ENCODE peak calls at places on chromosomes 1 and 21, in five cellular contexts. D is stimulated activated CD8-positive, alpha-beta memory T cell treated with anti-CD3 and anti-CD28 coated beads, Interleukin-7, amount 100 ng/mL, for 1 hour; T is cardiac fibroblast; G is pancreas; E is EH. V is an unnamed sample.

GRCh38 chr1:152444045-152444444 is 30.0 kb upstream of the CRNN start:
- DNase-seq in E (no peak), T (no peak), G (no peak), D (no peak), V (no peak)

GRCh38 chr21:32137266-32137665 is 141.6 kb downstream of the MIS18A start:
- DNase-seq in E (peak; percentile 15), T (no peak), G (no peak), D (no peak), V (no peak)

GRCh38 chr1:34792868-34793727 is at the start of gene GJA4:
- DNase-seq in E (no peak), T (no peak), G (no peak), D (no peak), V (no peak)

GRCh38 chr1:116737020-116737854 is 17.0 kb upstream of the CD2 start:
- DNase-seq in E (peak; percentile 54), T (peak; percentile 71), G (peak; percentile 71), D (peak; percentile 49), V (peak; percentile 47)

GRCh38 chr1:41315867-41316266 is 45.4 kb upstream of the FOXO6 start:
- DNase-seq in T (no peak), G (no peak), D (no peak), E (no peak), V (no peak)

GRCh38 chr1:40710581-40711315 is 19.2 kb downstream of the NFYC start:
- DNase-seq in D (no peak), T (peak; percentile 17), E (peak; percentile 37), G (no peak), V (no peak)

GRCh38 chr1:78032964-78033796 is 12.6 kb upstream of the GIPC2 start:
- DNase-seq in D (no peak), E (no peak), G (no peak), T (no peak), V (peak; percentile 63)

GRCh38 chr1:192544983-192545393 is 30.6 kb upstream of the RGS1 start:
- DNase-seq in G (no peak), E (peak; percentile 77), T (peak; percentile 74), D (no peak), V (peak; percentile 86)

GRCh38 chr1:77976433-77977076 is 2.3 kb downstream of the FUBP1 start:
- DNase-seq in E (no peak), D (no peak), T (no peak), G (no peak), V (no peak)

GRCh38 chr1:58363639-58364038 is 182.9 kb downstream of the OMA1 start:
- DNase-seq in T (no peak), G (no peak), D (no peak), E (no peak), V (no peak)

GRCh38 chr1:228903573-228904122 is 168.4 kb downstream of the RHOU start:
- DNase-seq in G (no peak), D (no peak), E (no peak), T (peak; percentile 5), V (no peak)

GRCh38 chr1:176754663-176755062 is 291.7 kb downstream of the PAPPA2 start:
- DNase-seq in G (no peak), D (no peak), E (no peak), T (no peak), V (no peak)

GRCh38 chr1:169574336-169574735 is 11.9 kb downstream of the F5 start:
- DNase-seq in D (no peak), T (no peak), G (no peak), E (no peak), V (no peak)

GRCh38 chr1:22796642-22797041 is 86.0 kb downstream of the EPHB2 start:
- DNase-seq in E (no peak), G (no peak), D (no peak), T (no peak), V (peak; percentile 19)

GRCh38 chr1:43525995-43526394 is 4.7 kb upstream of the PTPRF start:
- DNase-seq in G (no peak), D (no peak), E (peak; percentile 79), T (peak; percentile 56), V (peak; percentile 68)

GRCh38 chr1:232812560-232812959 is 7.3 kb downstream of the MAP10 start:
- DNase-seq in G (no peak), D (no peak), E (no peak), T (no peak), V (no peak)

GRCh38 chr1:165228676-165229075 is 127.8 kb downstream of the LMX1A start:
- DNase-seq in D (no peak), T (peak; percentile 2), G (no peak), E (peak; percentile 7), V (peak; percentile 4)

GRCh38 chr1:153532161-153532560 is 3.6 kb downstream of the S100A6 start:
- DNase-seq in T (no peak), G (no peak), E (no peak), D (no peak), V (no peak)

GRCh38 chr1:245074232-245074747 is 80.5 kb upstream of the KIF26B start:
- DNase-seq in E (peak; percentile 70), T (peak; percentile 19), D (no peak), G (no peak), V (peak; percentile 72)

GRCh38 chr1:230818881-230819280 is 49.4 kb downstream of the C1orf198 start:
- DNase-seq in D (no peak), G (no peak), E (no peak), T (no peak), V (no peak)

GRCh38 chr1:41935226-41935625 is 16.5 kb upstream of the HIVEP3 start:
- DNase-seq in D (no peak), G (no peak), E (peak; percentile 86), T (peak; percentile 64), V (peak; percentile 49)

GRCh38 chr1:230834292-230834691 is 34.0 kb downstream of the C1orf198 start:
- DNase-seq in T (no peak), E (no peak), D (no peak), G (no peak), V (no peak)

GRCh38 chr1:163395767-163396166 is 74.0 kb downstream of the NUF2 start:
- DNase-seq in T (no peak), G (no peak), D (no peak), E (peak; percentile 38), V (peak; percentile 2)

GRCh38 chr1:15741183-15741850 is 982 bp upstream of the TMEM82 start:
- DNase-seq in G (peak; percentile 91), T (peak; percentile 66), E (peak; percentile 72), D (peak; percentile 41), V (peak; percentile 65)

GRCh38 chr1:89975540-89976125 is 19.3 kb upstream of the ZNF326 start:
- DNase-seq in E (no peak), D (no peak), G (no peak), T (no peak), V (no peak)

GRCh38 chr1:207670997-207671396 is 26.1 kb downstream of the CR1L start:
- DNase-seq in E (no peak), G (no peak), D (no peak), T (no peak), V (no peak)

GRCh38 chr1:185244015-185244747 is 72.9 kb downstream of the IVNS1ABP start:
- DNase-seq in D (peak; percentile 15), G (no peak), E (peak; percentile 83), T (peak; percentile 86), V (peak; percentile 92)

GRCh38 chr1:110211503-110212164 is 1.5 kb downstream of the KCNC4 start:
- DNase-seq in G (no peak), E (no peak), D (peak; percentile 7), T (no peak), V (no peak)

GRCh38 chr1:156480411-156481192 is 20.0 kb downstream of the MEF2D start:
- DNase-seq in E (peak; percentile 62), G (peak; percentile 75), D (peak; percentile 62), T (peak; percentile 67), V (no peak)

GRCh38 chr1:5998906-5999301 is 6.7 kb upstream of the NPHP4 start:
- DNase-seq in T (no peak), G (peak; percentile 30), E (no peak), D (no peak), V (no peak)

GRCh38 chr1:8789314-8790214 is 27.9 kb downstream of the RERE start:
- DNase-seq in E (no peak), T (no peak), G (no peak), D (no peak), V (no peak)

GRCh38 chr1:23980725-23981063 is 567 bp upstream of the SRSF10 start:
- DNase-seq in T (no peak), G (no peak), E (peak; percentile 56), D (no peak), V (peak; percentile 73)

GRCh38 chr21:46543306-46543705 is 61.6 kb downstream of the S100B start:
- DNase-seq in T (no peak), D (no peak), G (no peak), E (no peak), V (no peak)

GRCh38 chr1:50787266-50787665 is 172.8 kb downstream of the FAF1 start:
- DNase-seq in T (no peak), D (no peak), E (no peak), G (no peak), V (no peak)

GRCh38 chr1:66282343-66282852 is 251.6 kb upstream of the SGIP1 start:
- DNase-seq in T (peak; percentile 91), D (no peak), E (peak; percentile 90), G (no peak), V (peak; percentile 94)

GRCh38 chr1:68904472-68904871 is 407.6 kb upstream of the DEPDC1 start:
- DNase-seq in D (no peak), G (no peak), T (peak; percentile 34), E (no peak), V (peak; percentile 9)

GRCh38 chr1:42817976-42818375 is 779 bp upstream of the SVBP start:
- DNase-seq in E (no peak), G (no peak), D (no peak), T (no peak), V (no peak)

GRCh38 chr1:198830397-198830796 is 191.6 kb downstream of the PTPRC start:
- DNase-seq in E (no peak), T (no peak), D (no peak), G (no peak), V (no peak)

GRCh38 chr1:89629146-89629545 is 3.8 kb upstream of the LRRC8C start:
- DNase-seq in D (no peak), E (no peak), T (no peak), G (no peak), V (no peak)

GRCh38 chr21:43355196-43355924 is 71.6 kb downstream of the SIK1 start:
- DNase-seq in E (no peak), G (no peak), T (no peak), D (no peak), V (no peak)